ENCODE peak calls at places on chromosomes 7 and 10, in six cellular contexts. U, O, R, H, V and D are unnamed samples.

GRCh38 chr7:99562832-99563231 is 4.4 kb downstream of the ZNF655 start:
- DNase-seq in V (no peak), H (no peak), O (peak; percentile 69), U (no peak), R (no peak), D (no peak)

GRCh38 chr7:142866361-142867096 is 11.7 kb downstream of the EPHB6 start:
- DNase-seq in H (no peak), O (peak; percentile 29), V (no peak), U (peak; percentile 82), R (no peak), D (no peak)

GRCh38 chr7:5694221-5694754 is 87.2 kb downstream of the RNF216 start:
- DNase-seq in H (no peak), V (no peak), O (peak; percentile 89), U (no peak), R (no peak), D (no peak)

GRCh38 chr7:33959676-33960075 is 54.3 kb downstream of the BMPER start:
- DNase-seq in U (no peak), H (no peak), O (no peak), V (no peak), R (no peak), D (no peak)

GRCh38 chr7:27149817-27150567 is 2.4 kb downstream of the HOXA3 start:
- DNase-seq in R (peak; percentile 59), O (no peak), H (peak; percentile 50), V (no peak), U (no peak), D (no peak)

GRCh38 chr10:79221110-79222051 is 125.9 kb upstream of the PPIF start:
- DNase-seq in V (peak; percentile 83), O (peak; percentile 66), R (peak; percentile 81), U (no peak), H (no peak), D (peak; percentile 41)

GRCh38 chr7:124618871-124619270 is 146.7 kb downstream of the GPR37 start:
- DNase-seq in H (no peak), R (no peak), V (no peak), O (no peak), U (no peak), D (no peak)

GRCh38 chr7:2838451-2838850 is 5.7 kb downstream of the GNA12 start:
- DNase-seq in V (no peak), U (no peak), O (no peak), H (no peak), R (no peak), D (no peak)

GRCh38 chr7:46781901-46782439 is 799.9 kb downstream of the TNS3 start:
- DNase-seq in H (no peak), R (no peak), U (no peak), V (no peak), O (no peak), D (no peak)

GRCh38 chr10:43123361-43124093 is 14.7 kb upstream of the CSGALNACT2 start:
- DNase-seq in H (no peak), O (no peak), R (peak; percentile 59), V (no peak), U (peak; percentile 32), D (no peak)

GRCh38 chr7:80640841-80641240 is 2.4 kb downstream of the CD36 start:
- DNase-seq in R (no peak), V (no peak), H (no peak), U (no peak), O (no peak), D (no peak)

GRCh38 chr7:22858640-22859561 is 36.3 kb upstream of the TOMM7 start:
- DNase-seq in O (peak; percentile 54), R (no peak), U (no peak), H (no peak), V (no peak), D (no peak)

GRCh38 chr10:76071638-76072317 is 640.4 kb downstream of the LRMDA start:
- DNase-seq in U (no peak), O (no peak), H (no peak), R (no peak), V (no peak), D (no peak)

GRCh38 chr10:50990568-50991495 is 83.5 kb upstream of the PRKG1 start:
- DNase-seq in H (no peak), R (no peak), V (peak; percentile 70), U (peak; percentile 63), O (peak; percentile 44), D (no peak)

GRCh38 chr7:141339603-141340002 is 211.6 kb upstream of the AGK start:
- DNase-seq in R (no peak), O (no peak), H (no peak), V (no peak), U (no peak), D (no peak)

GRCh38 chr7:45595809-45596664 is 21.9 kb downstream of the ADCY1 start:
- DNase-seq in U (peak; percentile 37), R (peak; percentile 63), H (peak; percentile 19), O (no peak), V (no peak), D (no peak)

GRCh38 chr7:132112111-132112510 is 464.2 kb downstream of the PLXNA4 start:
- DNase-seq in O (no peak), V (no peak), R (no peak), U (no peak), H (no peak), D (no peak)

GRCh38 chr7:69599211-69599878 is 1.1 kb downstream of the AUTS2 start:
- DNase-seq in R (peak; percentile 79), O (no peak), U (peak; percentile 73), H (no peak), V (no peak), D (no peak)

GRCh38 chr7:35905555-35905954 is 104.7 kb downstream of the SEPTIN7 start:
- DNase-seq in V (no peak), R (no peak), U (no peak), O (no peak), H (no peak), D (no peak)

GRCh38 chr10:23777153-23777552 is 338.3 kb downstream of the OTUD1 start:
- DNase-seq in H (no peak), R (no peak), U (no peak), V (no peak), O (no peak), D (no peak)

GRCh38 chr7:30082686-30083085 is 52.1 kb upstream of the MTURN start:
- DNase-seq in O (no peak), R (no peak), H (no peak), V (no peak), U (no peak), D (no peak)

GRCh38 chr10:60937784-60938654 is 6.0 kb downstream of the RHOBTB1 start:
- DNase-seq in O (no peak), V (no peak), R (no peak), H (no peak), U (no peak), D (no peak)

GRCh38 chr7:57417736-57418135 is 32.2 kb upstream of the ZNF716 start:
- DNase-seq in V (no peak), U (no peak), H (no peak), R (peak; percentile 43), O (no peak), D (no peak)

GRCh38 chr10:13711281-13711680 is 124.5 kb downstream of the PRPF18 start:
- DNase-seq in V (no peak), R (no peak), O (no peak), U (no peak), H (no peak), D (no peak)

GRCh38 chr7:129721139-129721538 is 109.6 kb downstream of the NRF1 start:
- DNase-seq in H (no peak), R (no peak), U (no peak), O (no peak), V (no peak), D (no peak)

GRCh38 chr7:43011879-43012278 is 79.7 kb downstream of the MRPL32 start:
- DNase-seq in V (no peak), H (no peak), U (no peak), R (no peak), O (no peak), D (no peak)

GRCh38 chr7:43004076-43004475 is 71.9 kb downstream of the MRPL32 start:
- DNase-seq in U (no peak), O (no peak), V (no peak), H (no peak), R (no peak), D (no peak)

GRCh38 chr7:43006008-43006407 is 73.8 kb downstream of the MRPL32 start:
- DNase-seq in V (no peak), H (no peak), U (no peak), O (no peak), R (no peak), D (no peak)
- H3K36me3 ChIP-seq in V (no peaks in the 10 kb centered on the region), H (no peaks in the 10 kb centered on the region), U (no peaks in the 10 kb centered on the region), O (no peaks in the 10 kb centered on the region), R (no peaks in the 10 kb centered on the region), D (no peaks in the 10 kb centered on the region)

GRCh38 chr7:28855538-28856217 is 102.5 kb downstream of the TRIL start:
- DNase-seq in O (no peak), R (no peak), H (no peak), U (no peak), V (no peak), D (no peak)

GRCh38 chr7:28853150-28853549 is 105.0 kb downstream of the TRIL start:
- DNase-seq in O (no peak), R (no peak), U (no peak), V (no peak), H (no peak), D (peak; percentile 13)

GRCh38 chr7:28856656-28857055 is 101.5 kb downstream of the TRIL start:
- DNase-seq in H (no peak), R (no peak), U (no peak), O (no peak), V (no peak), D (no peak)

GRCh38 chr7:28854750-28855074 is 103.4 kb downstream of the TRIL start:
- DNase-seq in O (no peak), V (no peak), U (no peak), H (no peak), R (no peak), D (no peak)

GRCh38 chr7:28853834-28854749 is 104.0 kb downstream of the TRIL start:
- DNase-seq in U (peak; percentile 96), V (peak; percentile 77), O (peak; percentile 72), H (peak; percentile 67), R (peak; percentile 96), D (peak; percentile 65)
- TF ChIP-seq POLR2A in U (no peak), V (no peak), O (no peak), H (no peak), R (no peak), D (no peak)

GRCh38 chr7:148815612-148816011 is 68.5 kb downstream of the EZH2 start:
- DNase-seq in H (no peak), O (no peak), V (no peak), U (no peak), R (no peak), D (no peak)
- H3K36me3 ChIP-seq in H (no peaks in the 10 kb centered on the region), O (peaks cover 3% of the 10 kb centered on the region), V (no peaks in the 10 kb centered on the region), U (peaks cover 47% of the 10 kb centered on the region), R (peaks cover 32% of the 10 kb centered on the region), D (no peaks in the 10 kb centered on the region)

GRCh38 chr7:76301000-76301399 is 1.5 kb upstream of the HSPB1 start:
- DNase-seq in U (no peak), R (no peak), V (no peak), O (no peak), H (no peak), D (no peak)

GRCh38 chr7:76300210-76300731 is 2.2 kb upstream of the HSPB1 start:
- DNase-seq in V (no peak), U (no peak), H (peak; percentile 79), R (no peak), O (peak; percentile 16), D (peak; percentile 30)

GRCh38 chr7:76303829-76304505 is 1.5 kb downstream of the HSPB1 start:
- DNase-seq in R (no peak), H (no peak), U (no peak), V (no peak), O (peak; percentile 43), D (no peak)

GRCh38 chr7:76303057-76303828 is 770 bp downstream of the HSPB1 start:
- DNase-seq in U (peak; percentile 92), H (peak; percentile 87), V (peak; percentile 89), R (peak; percentile 92), O (peak; percentile 91), D (peak; percentile 74)

GRCh38 chr7:76302299-76303056 is at the start of gene HSPB1:
- DNase-seq in O (peak; percentile 98), U (peak; percentile 87), R (peak; percentile 92), V (peak; percentile 98), H (peak; percentile 96), D (peak; percentile 86)
- TF ChIP-seq POLR2A in O (peak; percentile 99), U (peak; percentile 53), R (no peak), V (peak; percentile 100), H (peak; percentile 81), D (peak; percentile 62)